ENCODE peak calls at places on chromosomes 4 and X, in four cellular contexts. K is ovary, J is transverse colon, E is MG63. Y is an unnamed sample.

GRCh38 chrX:9369802-9370291 is 95.0 kb upstream of the TBL1X start:
- DNase-seq in K (no peak), E (no peak), J (no peak), Y (no peak)

GRCh38 chr4:119825696-119826095 is 197.1 kb upstream of the PDE5A start:
- DNase-seq in K (no peak), E (no peak), J (no peak), Y (no peak)

GRCh38 chrX:25020391-25021131 is 4.8 kb upstream of the ARX start:
- DNase-seq in K (peak), J (no peak), E (no peak), Y (no peak)

GRCh38 chrX:39320165-39320564 is 518.9 kb downstream of the MID1IP1 start:
- DNase-seq in E (no peak), K (no peak), J (no peak), Y (no peak)

GRCh38 chrX:46180258-46180687 is 364.9 kb downstream of the ZNF674 start:
- DNase-seq in J (no peak), K (no peak), E (peak), Y (peak)

GRCh38 chrX:118062048-118062789 is 54.4 kb downstream of the KLHL13 start:
- DNase-seq in K (no peak), E (no peak), J (no peak), Y (no peak)

GRCh38 chrX:153635788-153636668 is 11.0 kb upstream of the DUSP9 start:
- DNase-seq in J (no peak), K (no peak), E (peak), Y (peak)

GRCh38 chrX:57453901-57454300 is 137.9 kb upstream of the ZXDB start:
- DNase-seq in K (no peak), E (no peak), J (no peak), Y (peak)

GRCh38 chrX:39969099-39969825 is 128.5 kb downstream of the BCOR start:
- DNase-seq in K (no peak), J (no peak), E (no peak), Y (no peak)

GRCh38 chrX:49850028-49850427 is 20.9 kb downstream of the PAGE4 start:
- DNase-seq in K (no peak), E (no peak), J (no peak), Y (no peak)

GRCh38 chr4:35124116-35124515 is 1120.2 kb downstream of the ARAP2 start:
- DNase-seq in J (no peak), E (no peak), K (no peak), Y (no peak)

GRCh38 chr4:73674451-73674919 is 54.2 kb upstream of the RASSF6 start:
- DNase-seq in K (no peak), J (no peak), E (no peak), Y (no peak)

GRCh38 chr4:168864831-168865541 is 145.1 kb downstream of the CBR4 start:
- DNase-seq in E (peak), J (no peak), K (no peak), Y (no peak)

GRCh38 chr4:7252510-7253340 is 60.4 kb downstream of the SORCS2 start:
- DNase-seq in E (no peak), K (no peak), J (no peak), Y (no peak)

GRCh38 chr4:39446483-39446841 is 12.3 kb downstream of the RPL9 start:
- DNase-seq in E (no peak), J (no peak), K (peak), Y (no peak)

GRCh38 chr4:40378619-40379018 is 43.5 kb downstream of the CHRNA9 start:
- DNase-seq in E (no peak), J (no peak), K (no peak), Y (no peak)

GRCh38 chr4:114900934-114901333 is 212.5 kb downstream of the NDST4 start:
- DNase-seq in J (no peak), E (no peak), K (no peak), Y (no peak)

GRCh38 chr4:23084559-23085248 is 392.0 kb downstream of the GBA3 start:
- DNase-seq in J (no peak), K (no peak), E (peak), Y (no peak)

GRCh38 chrX:39248330-39248729 is 447.1 kb downstream of the MID1IP1 start:
- DNase-seq in E (no peak), K (no peak), J (no peak), Y (no peak)

GRCh38 chr4:123870283-123870876 is 473.8 kb downstream of the SPRY1 start:
- DNase-seq in J (no peak), E (no peak), K (no peak), Y (no peak)

GRCh38 chr4:2954358-2955185 is 8.6 kb downstream of the NOP14 start:
- DNase-seq in E (no peak), J (no peak), K (no peak), Y (no peak)

GRCh38 chrX:14266702-14267101 is 237.0 kb upstream of the GEMIN8 start:
- DNase-seq in K (no peak), E (no peak), J (no peak), Y (peak)

GRCh38 chr4:2254665-2255500 is 7.0 kb downstream of the MXD4 start:
- DNase-seq in J (no peak), K (peak), E (no peak), Y (no peak)

GRCh38 chr4:173076903-173077629 is 91.5 kb upstream of the GALNT7 start:
- DNase-seq in J (no peak), E (no peak), K (no peak), Y (no peak)

GRCh38 chrX:9614016-9614415 is 149.2 kb downstream of the TBL1X start:
- DNase-seq in E (peak), J (no peak), K (no peak), Y (no peak)

GRCh38 chr4:154329939-154330338 is 161.7 kb downstream of the DCHS2 start:
- DNase-seq in K (peak), E (peak), J (peak), Y (no peak)

GRCh38 chrX:40267334-40268118 is 169.8 kb upstream of the BCOR start:
- DNase-seq in K (no peak), J (no peak), E (no peak), Y (no peak)

GRCh38 chrX:9642270-9642995 is 123.2 kb downstream of the GPR143 start:
- DNase-seq in K (no peak), E (no peak), J (no peak), Y (no peak)

GRCh38 chr4:24042094-24042493 is 152.2 kb upstream of the PPARGC1A start:
- DNase-seq in K (no peak), E (peak), J (no peak), Y (no peak)

GRCh38 chr4:26267087-26267486 is 53.7 kb upstream of the RBPJ start:
- DNase-seq in K (peak), J (peak), E (peak), Y (no peak)

GRCh38 chrX:70508296-70508911 is 63.8 kb downstream of the DLG3 start:
- DNase-seq in J (no peak), E (peak), K (no peak), Y (no peak)

GRCh38 chrX:151796576-151796975 is 62.0 kb downstream of the CNGA2 start:
- DNase-seq in E (no peak), J (no peak), K (no peak), Y (no peak)
- H3K4me3 ChIP-seq in E (no peak), J (no peak), K (no peak), Y (no peak)

GRCh38 chr4:146640459-146641061 is 1.9 kb downstream of the POU4F2 start:
- DNase-seq in J (no peak), K (no peak), E (no peak), Y (no peak)

GRCh38 chr4:146640021-146640425 is 1.3 kb downstream of the POU4F2 start:
- DNase-seq in K (no peak), E (no peak), J (no peak), Y (no peak)

GRCh38 chr4:146637853-146638800 is 566 bp upstream of the POU4F2 start:
- DNase-seq in K (no peak), J (no peak), E (no peak), Y (no peak)

GRCh38 chr4:146639414-146639814 is 721 bp downstream of the POU4F2 start:
- DNase-seq in E (no peak), K (no peak), J (no peak), Y (no peak)

GRCh38 chr4:146638801-146639351 is at the start of gene POU4F2:
- DNase-seq in J (no peak), K (no peak), E (peak), Y (no peak)
- H3K4me3 ChIP-seq in J (peak), K (no peak), E (no peak), Y (no peak)

DNA sequence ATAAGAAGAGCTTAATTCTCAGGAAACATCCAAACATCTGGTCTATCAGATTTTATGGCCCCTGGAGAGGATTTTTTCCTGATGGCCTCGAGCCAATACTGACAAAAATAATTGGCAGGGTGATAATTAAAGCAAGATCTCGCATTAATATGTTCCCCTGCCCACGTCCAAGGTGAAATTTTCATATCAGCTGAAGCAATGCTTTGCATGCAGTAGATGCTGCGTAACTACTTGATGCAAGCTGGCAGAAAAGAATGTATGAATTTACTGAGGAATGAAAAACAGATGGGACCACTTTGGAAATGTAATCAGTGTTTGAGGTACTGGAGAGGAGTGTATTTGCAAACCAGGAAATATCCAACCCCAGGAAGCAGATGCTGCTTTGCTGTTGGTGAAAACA is 36.8 kb upstream of the REST start:
- DNase-seq in E (no peak), K (no peak), J (no peak), Y (no peak)
- H3K4me3 ChIP-seq in E (no peak), K (no peak), J (no peak), Y (no peak)

GRCh38 chrX:19774905-19775304 is 112.5 kb downstream of the SH3KBP1 start:
- DNase-seq in K (no peak), J (no peak), E (no peak), Y (no peak)

GRCh38 chrX:19769467-19769866 is 117.9 kb downstream of the SH3KBP1 start:
- DNase-seq in J (no peak), E (no peak), K (no peak), Y (no peak)

GRCh38 chrX:19775830-19776498 is 111.4 kb downstream of the SH3KBP1 start:
- DNase-seq in K (no peak), E (no peak), J (no peak), Y (no peak)

GRCh38 chrX:19772759-19773623 is 114.4 kb downstream of the SH3KBP1 start:
- DNase-seq in K (no peak), E (no peak), J (no peak), Y (no peak)

GRCh38 chrX:19772306-19772705 is 115.1 kb downstream of the SH3KBP1 start:
- DNase-seq in J (no peak), K (no peak), E (peak), Y (no peak)
- H3K4me3 ChIP-seq in J (no peak), K (no peak), E (no peak), Y (no peak)

GRCh38 chr4:63795301-63795700 is 613.9 kb downstream of the TECRL start:
- DNase-seq in E (no peak), J (no peak), K (no peak), Y (no peak)
- H3K4me3 ChIP-seq in E (no peak), J (no peak), K (no peak), Y (no peak)

GRCh38 chr4:77821775-77822174 is 2.6 kb upstream of the CNOT6L start:
- DNase-seq in J (no peak), E (no peak), K (no peak), Y (peak)
- H3K4me3 ChIP-seq in J (no peak), E (no peak), K (no peak), Y (no peak)

GRCh38 chrX:68647156-68647957 is at the start of gene STARD8:
- DNase-seq in E (peak), J (no peak), K (peak), Y (no peak)
- H3K4me3 ChIP-seq in E (peak), J (peak), K (peak), Y (no peak)

GRCh38 chr4:113760094-113760851 is 1.3 kb downstream of the CAMK2D start:
- DNase-seq in K (peak), E (peak), J (peak), Y (peak)
- H3K4me3 ChIP-seq in K (peak), E (peak), J (peak), Y (peak)

GRCh38 chr4:109658871-109659410 is 44.3 kb downstream of the CASP6 start:
- DNase-seq in E (no peak), K (no peak), J (no peak), Y (peak)
- H3K4me3 ChIP-seq in E (no peak), K (no peak), J (no peak), Y (no peak)

GRCh38 chr4:103648541-103648940 is 71.2 kb downstream of the TACR3 start:
- DNase-seq in E (no peak), K (no peak), J (no peak), Y (no peak)

GRCh38 chr4:103645991-103646390 is 73.8 kb downstream of the TACR3 start:
- DNase-seq in K (no peak), E (no peak), J (no peak), Y (no peak)
- H3K4me3 ChIP-seq in K (no peak), E (no peak), J (no peak), Y (no peak)